ENCODE peak calls at places on chromosomes 2 and 18, in eight cellular contexts. One of them, this sample, is unnamed.

GRCh38 chr2:218149865-218150264 is 16.9 kb downstream of the CXCR1 start:
- DNase-seq in GM23338: no peak
- DNase-seq in Peyer's patch: no peak
- DNase-seq in uterus: no peak
- DNase-seq in CD4-positive, alpha-beta memory T cell: no peak
- DNase-seq in lower lobe of right lung: no peak
- DNase-seq in suprapubic skin: no peak
- DNase-seq in naive thymus-derived CD4-positive, alpha-beta T cell: no peak
- DNase-seq in this sample: no peak

GRCh38 chr2:240601061-240601830 is 14.7 kb downstream of the CAPN10 start:
- DNase-seq in GM23338: no peak
- DNase-seq in uterus: peak
- DNase-seq in CD4-positive, alpha-beta memory T cell: no peak
- DNase-seq in Peyer's patch: peak
- DNase-seq in lower lobe of right lung: peak
- DNase-seq in naive thymus-derived CD4-positive, alpha-beta T cell: no peak
- DNase-seq in suprapubic skin: peak
- DNase-seq in this sample: peak

GRCh38 chr18:46402396-46402795 is 254.6 kb downstream of the LOXHD1 start:
- DNase-seq in suprapubic skin: no peak
- DNase-seq in Peyer's patch: no peak
- DNase-seq in CD4-positive, alpha-beta memory T cell: no peak
- DNase-seq in uterus: no peak
- DNase-seq in naive thymus-derived CD4-positive, alpha-beta T cell: no peak
- DNase-seq in lower lobe of right lung: no peak
- DNase-seq in GM23338: no peak
- DNase-seq in this sample: no peak

GRCh38 chr18:28086530-28087172 is 90.3 kb downstream of the CDH2 start:
- DNase-seq in Peyer's patch: no peak
- DNase-seq in CD4-positive, alpha-beta memory T cell: no peak
- DNase-seq in uterus: no peak
- DNase-seq in lower lobe of right lung: no peak
- DNase-seq in GM23338: peak
- DNase-seq in naive thymus-derived CD4-positive, alpha-beta T cell: no peak
- DNase-seq in suprapubic skin: no peak
- DNase-seq in this sample: no peak

GRCh38 chr2:26401739-26402541 is at the start of gene DRC1:
- DNase-seq in Peyer's patch: peak
- DNase-seq in naive thymus-derived CD4-positive, alpha-beta T cell: no peak
- DNase-seq in uterus: no peak
- DNase-seq in lower lobe of right lung: peak
- DNase-seq in GM23338: peak
- DNase-seq in suprapubic skin: no peak
- DNase-seq in CD4-positive, alpha-beta memory T cell: no peak
- DNase-seq in this sample: peak

GRCh38 chr18:47750889-47751423 is 179.5 kb downstream of the SMAD2 start:
- DNase-seq in naive thymus-derived CD4-positive, alpha-beta T cell: no peak
- DNase-seq in uterus: no peak
- DNase-seq in Peyer's patch: no peak
- DNase-seq in lower lobe of right lung: no peak
- DNase-seq in GM23338: no peak
- DNase-seq in CD4-positive, alpha-beta memory T cell: no peak
- DNase-seq in suprapubic skin: no peak
- DNase-seq in this sample: no peak

GRCh38 chr2:28526733-28527132 is 30.9 kb downstream of the PLB1 start:
- DNase-seq in Peyer's patch: no peak
- DNase-seq in GM23338: no peak
- DNase-seq in lower lobe of right lung: no peak
- DNase-seq in naive thymus-derived CD4-positive, alpha-beta T cell: no peak
- DNase-seq in uterus: no peak
- DNase-seq in suprapubic skin: no peak
- DNase-seq in CD4-positive, alpha-beta memory T cell: no peak
- DNase-seq in this sample: no peak

GRCh38 chr2:199778655-199779054 is 72.3 kb downstream of the FTCDNL1 start:
- DNase-seq in uterus: no peak
- DNase-seq in CD4-positive, alpha-beta memory T cell: no peak
- DNase-seq in GM23338: no peak
- DNase-seq in lower lobe of right lung: no peak
- DNase-seq in Peyer's patch: no peak
- DNase-seq in naive thymus-derived CD4-positive, alpha-beta T cell: no peak
- DNase-seq in suprapubic skin: no peak
- DNase-seq in this sample: no peak

GRCh38 chr2:111656893-111657292 is 227.1 kb downstream of the ANAPC1 start:
- DNase-seq in suprapubic skin: no peak
- DNase-seq in GM23338: no peak
- DNase-seq in naive thymus-derived CD4-positive, alpha-beta T cell: no peak
- DNase-seq in uterus: no peak
- DNase-seq in lower lobe of right lung: no peak
- DNase-seq in Peyer's patch: no peak
- DNase-seq in CD4-positive, alpha-beta memory T cell: no peak
- DNase-seq in this sample: no peak

GRCh38 chr2:191857406-191857805 is 10.5 kb upstream of the CAVIN2 start:
- DNase-seq in suprapubic skin: no peak
- DNase-seq in GM23338: no peak
- DNase-seq in Peyer's patch: no peak
- DNase-seq in uterus: no peak
- DNase-seq in lower lobe of right lung: no peak
- DNase-seq in naive thymus-derived CD4-positive, alpha-beta T cell: no peak
- DNase-seq in CD4-positive, alpha-beta memory T cell: no peak
- DNase-seq in this sample: no peak

GRCh38 chr2:95296036-95296435 is 1.1 kb upstream of the KCNIP3 start:
- DNase-seq in CD4-positive, alpha-beta memory T cell: no peak
- DNase-seq in GM23338: no peak
- DNase-seq in lower lobe of right lung: no peak
- DNase-seq in Peyer's patch: no peak
- DNase-seq in uterus: no peak
- DNase-seq in naive thymus-derived CD4-positive, alpha-beta T cell: no peak
- DNase-seq in suprapubic skin: no peak
- DNase-seq in this sample: no peak

GRCh38 chr2:85154048-85154753 is 21.0 kb downstream of the TCF7L1 start:
- DNase-seq in CD4-positive, alpha-beta memory T cell: no peak
- DNase-seq in GM23338: no peak
- DNase-seq in naive thymus-derived CD4-positive, alpha-beta T cell: no peak
- DNase-seq in suprapubic skin: no peak
- DNase-seq in Peyer's patch: no peak
- DNase-seq in lower lobe of right lung: no peak
- DNase-seq in uterus: no peak
- DNase-seq in this sample: no peak

GRCh38 chr2:227257820-227258219 is 67.2 kb upstream of the MFF start:
- DNase-seq in uterus: no peak
- DNase-seq in lower lobe of right lung: no peak
- DNase-seq in CD4-positive, alpha-beta memory T cell: no peak
- DNase-seq in naive thymus-derived CD4-positive, alpha-beta T cell: no peak
- DNase-seq in suprapubic skin: no peak
- DNase-seq in Peyer's patch: no peak
- DNase-seq in GM23338: no peak
- DNase-seq in this sample: no peak

GRCh38 chr2:44325897-44326296 is 35.4 kb downstream of the PREPL start:
- DNase-seq in lower lobe of right lung: no peak
- DNase-seq in uterus: no peak
- DNase-seq in GM23338: no peak
- DNase-seq in naive thymus-derived CD4-positive, alpha-beta T cell: no peak
- DNase-seq in suprapubic skin: no peak
- DNase-seq in CD4-positive, alpha-beta memory T cell: no peak
- DNase-seq in Peyer's patch: no peak
- DNase-seq in this sample: no peak

GRCh38 chr2:38345323-38346038 is 31.6 kb downstream of the ATL2 start:
- DNase-seq in suprapubic skin: no peak
- DNase-seq in lower lobe of right lung: no peak
- DNase-seq in Peyer's patch: no peak
- DNase-seq in GM23338: no peak
- DNase-seq in naive thymus-derived CD4-positive, alpha-beta T cell: no peak
- DNase-seq in CD4-positive, alpha-beta memory T cell: no peak
- DNase-seq in uterus: no peak
- DNase-seq in this sample: no peak

GRCh38 chr2:41414486-41415230 is 633.2 kb upstream of the PKDCC start:
- DNase-seq in CD4-positive, alpha-beta memory T cell: no peak
- DNase-seq in naive thymus-derived CD4-positive, alpha-beta T cell: no peak
- DNase-seq in Peyer's patch: no peak
- DNase-seq in uterus: no peak
- DNase-seq in GM23338: peak
- DNase-seq in lower lobe of right lung: no peak
- DNase-seq in suprapubic skin: no peak
- DNase-seq in this sample: no peak

GRCh38 chr18:57772387-57772799 is 30.7 kb downstream of the ATP8B1 start:
- DNase-seq in CD4-positive, alpha-beta memory T cell: no peak
- DNase-seq in Peyer's patch: no peak
- DNase-seq in uterus: no peak
- DNase-seq in suprapubic skin: no peak
- DNase-seq in GM23338: no peak
- DNase-seq in naive thymus-derived CD4-positive, alpha-beta T cell: no peak
- DNase-seq in lower lobe of right lung: no peak
- DNase-seq in this sample: no peak

GRCh38 chr18:57771183-57771582 is 31.9 kb downstream of the ATP8B1 start:
- DNase-seq in uterus: no peak
- DNase-seq in CD4-positive, alpha-beta memory T cell: no peak
- DNase-seq in naive thymus-derived CD4-positive, alpha-beta T cell: no peak
- DNase-seq in suprapubic skin: no peak
- DNase-seq in lower lobe of right lung: no peak
- DNase-seq in GM23338: peak
- DNase-seq in Peyer's patch: no peak
- DNase-seq in this sample: no peak

GRCh38 chr18:57767259-57768050 is 35.7 kb downstream of the ATP8B1 start:
- DNase-seq in naive thymus-derived CD4-positive, alpha-beta T cell: no peak
- DNase-seq in Peyer's patch: no peak
- DNase-seq in uterus: no peak
- DNase-seq in CD4-positive, alpha-beta memory T cell: no peak
- DNase-seq in lower lobe of right lung: no peak
- DNase-seq in GM23338: no peak
- DNase-seq in suprapubic skin: no peak
- DNase-seq in this sample: no peak

GRCh38 chr18:57768557-57769326 is 34.4 kb downstream of the ATP8B1 start:
- DNase-seq in naive thymus-derived CD4-positive, alpha-beta T cell: no peak
- DNase-seq in CD4-positive, alpha-beta memory T cell: no peak
- DNase-seq in lower lobe of right lung: no peak
- DNase-seq in Peyer's patch: no peak
- DNase-seq in GM23338: no peak
- DNase-seq in suprapubic skin: no peak
- DNase-seq in uterus: no peak
- DNase-seq in this sample: no peak

GRCh38 chr18:57771626-57772025 is 31.5 kb downstream of the ATP8B1 start:
- DNase-seq in Peyer's patch: no peak
- DNase-seq in CD4-positive, alpha-beta memory T cell: no peak
- DNase-seq in lower lobe of right lung: no peak
- DNase-seq in uterus: no peak
- DNase-seq in suprapubic skin: no peak
- DNase-seq in naive thymus-derived CD4-positive, alpha-beta T cell: no peak
- DNase-seq in GM23338: no peak
- DNase-seq in this sample: no peak
- H3K27ac ChIP-seq in Peyer's patch: peak
- H3K27ac ChIP-seq in CD4-positive, alpha-beta memory T cell: no peak
- H3K27ac ChIP-seq in lower lobe of right lung: peak
- H3K27ac ChIP-seq in uterus: peak
- H3K27ac ChIP-seq in suprapubic skin: peak
- H3K27ac ChIP-seq in naive thymus-derived CD4-positive, alpha-beta T cell: no peak
- H3K27ac ChIP-seq in GM23338: no peak
- H3K27ac ChIP-seq in this sample: no peak

GRCh38 chr2:128446049-128446811 is 127.6 kb upstream of the HS6ST1 start:
- DNase-seq in lower lobe of right lung: no peak
- DNase-seq in GM23338: no peak
- DNase-seq in uterus: peak
- DNase-seq in CD4-positive, alpha-beta memory T cell: no peak
- DNase-seq in naive thymus-derived CD4-positive, alpha-beta T cell: no peak
- DNase-seq in suprapubic skin: peak
- DNase-seq in Peyer's patch: peak
- DNase-seq in this sample: no peak

GRCh38 chr2:128444816-128445532 is 126.3 kb upstream of the HS6ST1 start:
- DNase-seq in GM23338: no peak
- DNase-seq in lower lobe of right lung: no peak
- DNase-seq in uterus: peak
- DNase-seq in naive thymus-derived CD4-positive, alpha-beta T cell: no peak
- DNase-seq in CD4-positive, alpha-beta memory T cell: no peak
- DNase-seq in suprapubic skin: peak
- DNase-seq in Peyer's patch: peak
- DNase-seq in this sample: peak

GRCh38 chr2:128446866-128447537 is 128.3 kb upstream of the HS6ST1 start:
- DNase-seq in uterus: peak
- DNase-seq in lower lobe of right lung: no peak
- DNase-seq in Peyer's patch: peak
- DNase-seq in GM23338: no peak
- DNase-seq in naive thymus-derived CD4-positive, alpha-beta T cell: no peak
- DNase-seq in suprapubic skin: peak
- DNase-seq in CD4-positive, alpha-beta memory T cell: no peak
- DNase-seq in this sample: no peak

GRCh38 chr2:128444044-128444771 is 125.5 kb upstream of the HS6ST1 start:
- DNase-seq in CD4-positive, alpha-beta memory T cell: no peak
- DNase-seq in GM23338: no peak
- DNase-seq in uterus: peak
- DNase-seq in Peyer's patch: peak
- DNase-seq in naive thymus-derived CD4-positive, alpha-beta T cell: no peak
- DNase-seq in suprapubic skin: peak
- DNase-seq in lower lobe of right lung: no peak
- DNase-seq in this sample: no peak

GRCh38 chr2:128445533-128445900 is 126.8 kb upstream of the HS6ST1 start:
- DNase-seq in uterus: peak
- DNase-seq in naive thymus-derived CD4-positive, alpha-beta T cell: no peak
- DNase-seq in suprapubic skin: no peak
- DNase-seq in Peyer's patch: peak
- DNase-seq in CD4-positive, alpha-beta memory T cell: no peak
- DNase-seq in lower lobe of right lung: no peak
- DNase-seq in GM23338: no peak
- DNase-seq in this sample: peak
- H3K27ac ChIP-seq in uterus: no peak
- H3K27ac ChIP-seq in naive thymus-derived CD4-positive, alpha-beta T cell: no peak
- H3K27ac ChIP-seq in suprapubic skin: peak
- H3K27ac ChIP-seq in Peyer's patch: no peak
- H3K27ac ChIP-seq in CD4-positive, alpha-beta memory T cell: no peak
- H3K27ac ChIP-seq in lower lobe of right lung: no peak
- H3K27ac ChIP-seq in GM23338: no peak
- H3K27ac ChIP-seq in this sample: no peak

GRCh38 chr2:1591461-1591770 is 152.9 kb downstream of the PXDN start:
- DNase-seq in CD4-positive, alpha-beta memory T cell: no peak
- DNase-seq in uterus: no peak
- DNase-seq in lower lobe of right lung: no peak
- DNase-seq in suprapubic skin: no peak
- DNase-seq in GM23338: no peak
- DNase-seq in Peyer's patch: no peak
- DNase-seq in naive thymus-derived CD4-positive, alpha-beta T cell: no peak
- DNase-seq in this sample: no peak
- H3K27ac ChIP-seq in CD4-positive, alpha-beta memory T cell: no peak
- H3K27ac ChIP-seq in uterus: peak
- H3K27ac ChIP-seq in lower lobe of right lung: peak
- H3K27ac ChIP-seq in suprapubic skin: no peak
- H3K27ac ChIP-seq in GM23338: peak
- H3K27ac ChIP-seq in Peyer's patch: no peak
- H3K27ac ChIP-seq in naive thymus-derived CD4-positive, alpha-beta T cell: no peak
- H3K27ac ChIP-seq in this sample: no peak

DNA sequence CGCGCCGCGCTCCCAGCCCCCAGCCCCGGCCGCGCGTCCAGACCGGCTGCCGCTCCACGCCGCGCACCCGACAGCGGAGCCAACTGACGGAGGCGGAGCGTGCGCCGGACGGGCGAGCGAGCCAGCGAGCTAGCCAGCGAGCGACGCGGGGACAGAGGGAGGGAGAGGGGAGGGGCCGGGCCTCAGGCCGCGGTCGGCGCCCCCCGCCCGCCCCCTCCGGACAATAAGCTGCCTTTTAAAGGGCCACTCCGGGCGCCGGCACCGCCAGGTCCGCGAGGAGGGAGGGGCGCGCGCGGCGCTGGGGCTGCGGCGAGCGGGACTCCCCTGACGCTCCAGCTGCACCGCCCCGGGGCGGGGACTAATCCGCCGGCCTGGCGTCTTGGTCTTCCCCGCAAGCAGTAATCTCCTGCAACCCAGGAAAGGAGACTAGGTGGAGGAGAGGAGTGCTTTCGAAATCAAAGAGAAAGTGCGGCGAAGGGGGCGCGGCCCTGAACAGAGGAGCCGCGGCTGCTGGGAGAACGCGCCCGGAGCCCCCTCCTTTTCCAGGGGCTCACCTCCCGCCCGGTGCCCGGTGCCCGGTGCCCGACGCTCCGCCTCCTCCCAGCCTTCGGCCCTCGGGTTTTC is at the start of gene BIN1:
- DNase-seq in uterus: peak
- DNase-seq in suprapubic skin: peak
- DNase-seq in naive thymus-derived CD4-positive, alpha-beta T cell: peak
- DNase-seq in Peyer's patch: peak
- DNase-seq in CD4-positive, alpha-beta memory T cell: peak
- DNase-seq in lower lobe of right lung: peak
- DNase-seq in GM23338: peak
- DNase-seq in this sample: peak
- H3K27ac ChIP-seq in uterus: peak
- H3K27ac ChIP-seq in suprapubic skin: peak
- H3K27ac ChIP-seq in naive thymus-derived CD4-positive, alpha-beta T cell: peak
- H3K27ac ChIP-seq in Peyer's patch: peak
- H3K27ac ChIP-seq in CD4-positive, alpha-beta memory T cell: peak
- H3K27ac ChIP-seq in lower lobe of right lung: peak
- H3K27ac ChIP-seq in GM23338: no peak
- H3K27ac ChIP-seq in this sample: no peak

This sample was measured in aorta.